ENCODE peak calls at places on chromosomes 13 and 19, in six cellular contexts. One of them, this sample, is unnamed.
A peak's percentile ranks its signal among the peaks of the same experiment; 100 is the strongest.

GRCh38 chr19:16273005-16273404 is 51.6 kb upstream of the KLF2 start:
- DNase-seq in cardiac fibroblast: no peak
- DNase-seq in Right ventricle myocardium superior: peak; percentile 64
- DNase-seq in neural crest cell: peak; percentile 8
- DNase-seq in AG04450: no peak
- DNase-seq in Daoy: no peak
- DNase-seq in this sample: no peak

GRCh38 chr19:18762125-18763023 is 28.7 kb downstream of the COMP start:
- DNase-seq in cardiac fibroblast: peak; percentile 77
- DNase-seq in Right ventricle myocardium superior: peak; percentile 79
- DNase-seq in neural crest cell: no peak
- DNase-seq in AG04450: no peak
- DNase-seq in Daoy: peak; percentile 88
- DNase-seq in this sample: no peak

GRCh38 chr13:99196466-99197256 is 4.0 kb upstream of the UBAC2 start:
- DNase-seq in cardiac fibroblast: no peak
- DNase-seq in Right ventricle myocardium superior: no peak
- DNase-seq in neural crest cell: no peak
- DNase-seq in AG04450: no peak
- DNase-seq in Daoy: no peak
- DNase-seq in this sample: no peak

GRCh38 chr19:47615230-47615629 is 6.3 kb downstream of the BICRA start:
- DNase-seq in cardiac fibroblast: no peak
- DNase-seq in Right ventricle myocardium superior: no peak
- DNase-seq in neural crest cell: no peak
- DNase-seq in AG04450: no peak
- DNase-seq in Daoy: no peak
- DNase-seq in this sample: no peak

GRCh38 chr19:15444505-15445226 is 5.1 kb downstream of the WIZ start:
- DNase-seq in cardiac fibroblast: no peak
- DNase-seq in Right ventricle myocardium superior: no peak
- DNase-seq in neural crest cell: no peak
- DNase-seq in AG04450: no peak
- DNase-seq in Daoy: no peak
- DNase-seq in this sample: no peak

GRCh38 chr19:43934985-43935708 is at the start of gene ZNF45:
- DNase-seq in cardiac fibroblast: peak; percentile 91
- DNase-seq in Right ventricle myocardium superior: peak; percentile 92
- DNase-seq in neural crest cell: peak; percentile 82
- DNase-seq in AG04450: peak; percentile 60
- DNase-seq in Daoy: peak; percentile 90
- DNase-seq in this sample: peak; percentile 87

GRCh38 chr13:83827338-83827737 is 54.9 kb downstream of the SLITRK1 start:
- DNase-seq in cardiac fibroblast: no peak
- DNase-seq in Right ventricle myocardium superior: no peak
- DNase-seq in neural crest cell: no peak
- DNase-seq in AG04450: no peak
- DNase-seq in Daoy: no peak
- DNase-seq in this sample: no peak

GRCh38 chr19:7515471-7516226 is at the start of gene ZNF358:
- DNase-seq in cardiac fibroblast: peak; percentile 79
- DNase-seq in Right ventricle myocardium superior: peak; percentile 89
- DNase-seq in neural crest cell: peak; percentile 71
- DNase-seq in AG04450: no peak
- DNase-seq in Daoy: peak; percentile 82
- DNase-seq in this sample: peak; percentile 98

GRCh38 chr13:62293081-62293480 is 877.4 kb upstream of the PCDH20 start:
- DNase-seq in cardiac fibroblast: peak; percentile 0
- DNase-seq in Right ventricle myocardium superior: no peak
- DNase-seq in neural crest cell: no peak
- DNase-seq in AG04450: no peak
- DNase-seq in Daoy: peak; percentile 12
- DNase-seq in this sample: no peak

GRCh38 chr13:108961542-108962125 is 332.2 kb downstream of the MYO16 start:
- DNase-seq in cardiac fibroblast: peak; percentile 74
- DNase-seq in Right ventricle myocardium superior: no peak
- DNase-seq in neural crest cell: no peak
- DNase-seq in AG04450: no peak
- DNase-seq in Daoy: peak; percentile 11
- DNase-seq in this sample: peak; percentile 30

GRCh38 chr13:30581582-30581981 is 36.1 kb upstream of the USPL1 start:
- DNase-seq in cardiac fibroblast: peak; percentile 33
- DNase-seq in Right ventricle myocardium superior: no peak
- DNase-seq in neural crest cell: no peak
- DNase-seq in AG04450: no peak
- DNase-seq in Daoy: no peak
- DNase-seq in this sample: no peak

GRCh38 chr13:110801044-110801443 is 87.5 kb downstream of the ING1 start:
- DNase-seq in cardiac fibroblast: no peak
- DNase-seq in Right ventricle myocardium superior: no peak
- DNase-seq in neural crest cell: no peak
- DNase-seq in AG04450: no peak
- DNase-seq in Daoy: no peak
- DNase-seq in this sample: no peak

GRCh38 chr19:6751189-6751588 is 11.7 kb downstream of the TRIP10 start:
- DNase-seq in cardiac fibroblast: no peak
- DNase-seq in Right ventricle myocardium superior: no peak
- DNase-seq in neural crest cell: no peak
- DNase-seq in AG04450: no peak
- DNase-seq in Daoy: no peak
- DNase-seq in this sample: no peak

GRCh38 chr13:37869506-37869755 is 141 bp downstream of the TRPC4 start:
- DNase-seq in cardiac fibroblast: no peak
- DNase-seq in Right ventricle myocardium superior: no peak
- DNase-seq in neural crest cell: no peak
- DNase-seq in AG04450: no peak
- DNase-seq in Daoy: no peak
- DNase-seq in this sample: no peak

GRCh38 chr19:19459707-19460251 is 54.3 kb downstream of the GATAD2A start:
- DNase-seq in cardiac fibroblast: peak; percentile 56
- DNase-seq in Right ventricle myocardium superior: peak; percentile 64
- DNase-seq in neural crest cell: no peak
- DNase-seq in AG04450: no peak
- DNase-seq in Daoy: peak; percentile 76
- DNase-seq in this sample: no peak

GRCh38 chr13:79477968-79478367 is 3.0 kb upstream of the NDFIP2 start:
- DNase-seq in cardiac fibroblast: peak; percentile 15
- DNase-seq in Right ventricle myocardium superior: peak; percentile 62
- DNase-seq in neural crest cell: no peak
- DNase-seq in AG04450: no peak
- DNase-seq in Daoy: no peak
- DNase-seq in this sample: no peak

GRCh38 chr13:37382156-37382555 is 216.4 kb downstream of the POSTN start:
- DNase-seq in cardiac fibroblast: no peak
- DNase-seq in Right ventricle myocardium superior: no peak
- DNase-seq in neural crest cell: no peak
- DNase-seq in AG04450: no peak
- DNase-seq in Daoy: no peak
- DNase-seq in this sample: no peak